ENCODE peak calls at places on chromosomes 16 and 17, in eight cellular contexts. One of them, this sample, is unnamed.

GRCh38 chr17:31008374-31009035 is 37.7 kb downstream of the RNF135 start:
- DNase-seq in Ammon's horn: peak; percentile 44
- DNase-seq in ELR: peak; percentile 79
- DNase-seq in T-helper 17 cell: peak; percentile 45
- DNase-seq in activated gamma-delta T cell: peak; percentile 36
- DNase-seq in right lobe of liver: peak; percentile 57
- DNase-seq in left ventricle myocardium superior: peak; percentile 78
- DNase-seq in stimulated activated CD4-positive, alpha-beta T cell treated with anti-CD3 and anti-CD28 coated beads, Interleukin-2, amount 100 ng/mL, for 48 hours: peak; percentile 37
- DNase-seq in this sample: peak; percentile 57

GRCh38 chr16:69328854-69329316 is 1.5 kb downstream of the PDF start:
- DNase-seq in right lobe of liver: peak; percentile 45
- DNase-seq in Ammon's horn: peak; percentile 42
- DNase-seq in activated gamma-delta T cell: no peak
- DNase-seq in stimulated activated CD4-positive, alpha-beta T cell treated with anti-CD3 and anti-CD28 coated beads, Interleukin-2, amount 100 ng/mL, for 48 hours: no peak
- DNase-seq in ELR: peak; percentile 57
- DNase-seq in left ventricle myocardium superior: no peak
- DNase-seq in T-helper 17 cell: no peak
- DNase-seq in this sample: no peak

GRCh38 chr17:68539536-68540469 is 27.6 kb downstream of the PRKAR1A start:
- DNase-seq in left ventricle myocardium superior: no peak
- DNase-seq in activated gamma-delta T cell: no peak
- DNase-seq in T-helper 17 cell: no peak
- DNase-seq in Ammon's horn: peak; percentile 33
- DNase-seq in right lobe of liver: peak; percentile 55
- DNase-seq in ELR: peak; percentile 19
- DNase-seq in stimulated activated CD4-positive, alpha-beta T cell treated with anti-CD3 and anti-CD28 coated beads, Interleukin-2, amount 100 ng/mL, for 48 hours: no peak
- DNase-seq in this sample: no peak

GRCh38 chr17:9875441-9875840 is 29.6 kb downstream of the RCVRN start:
- DNase-seq in right lobe of liver: no peak
- DNase-seq in activated gamma-delta T cell: no peak
- DNase-seq in left ventricle myocardium superior: no peak
- DNase-seq in T-helper 17 cell: no peak
- DNase-seq in ELR: peak; percentile 28
- DNase-seq in stimulated activated CD4-positive, alpha-beta T cell treated with anti-CD3 and anti-CD28 coated beads, Interleukin-2, amount 100 ng/mL, for 48 hours: no peak
- DNase-seq in Ammon's horn: peak; percentile 40
- DNase-seq in this sample: no peak

GRCh38 chr17:44086364-44087311 is 16.1 kb downstream of the G6PC3 start:
- DNase-seq in T-helper 17 cell: no peak
- DNase-seq in activated gamma-delta T cell: no peak
- DNase-seq in left ventricle myocardium superior: no peak
- DNase-seq in Ammon's horn: peak; percentile 61
- DNase-seq in stimulated activated CD4-positive, alpha-beta T cell treated with anti-CD3 and anti-CD28 coated beads, Interleukin-2, amount 100 ng/mL, for 48 hours: peak; percentile 43
- DNase-seq in ELR: peak; percentile 96
- DNase-seq in right lobe of liver: no peak
- DNase-seq in this sample: no peak

GRCh38 chr17:59767176-59767575 is 59.7 kb downstream of the VMP1 start:
- DNase-seq in T-helper 17 cell: no peak
- DNase-seq in Ammon's horn: no peak
- DNase-seq in right lobe of liver: no peak
- DNase-seq in left ventricle myocardium superior: no peak
- DNase-seq in ELR: no peak
- DNase-seq in activated gamma-delta T cell: no peak
- DNase-seq in stimulated activated CD4-positive, alpha-beta T cell treated with anti-CD3 and anti-CD28 coated beads, Interleukin-2, amount 100 ng/mL, for 48 hours: no peak
- DNase-seq in this sample: peak; percentile 82

GRCh38 chr16:81996664-81997529 is 14.4 kb downstream of the SDR42E1 start:
- DNase-seq in T-helper 17 cell: no peak
- DNase-seq in ELR: peak; percentile 88
- DNase-seq in stimulated activated CD4-positive, alpha-beta T cell treated with anti-CD3 and anti-CD28 coated beads, Interleukin-2, amount 100 ng/mL, for 48 hours: no peak
- DNase-seq in activated gamma-delta T cell: no peak
- DNase-seq in left ventricle myocardium superior: no peak
- DNase-seq in right lobe of liver: no peak
- DNase-seq in Ammon's horn: no peak
- DNase-seq in this sample: peak; percentile 50

GRCh38 chr17:74528491-74529199 is 2.6 kb downstream of the CD300LB start:
- DNase-seq in activated gamma-delta T cell: no peak
- DNase-seq in ELR: no peak
- DNase-seq in left ventricle myocardium superior: no peak
- DNase-seq in right lobe of liver: peak; percentile 48
- DNase-seq in T-helper 17 cell: no peak
- DNase-seq in Ammon's horn: peak; percentile 70
- DNase-seq in stimulated activated CD4-positive, alpha-beta T cell treated with anti-CD3 and anti-CD28 coated beads, Interleukin-2, amount 100 ng/mL, for 48 hours: no peak
- DNase-seq in this sample: no peak

GRCh38 chr16:22008215-22009142 is 568 bp downstream of the MOSMO start:
- DNase-seq in Ammon's horn: peak; percentile 28
- DNase-seq in left ventricle myocardium superior: peak; percentile 37
- DNase-seq in stimulated activated CD4-positive, alpha-beta T cell treated with anti-CD3 and anti-CD28 coated beads, Interleukin-2, amount 100 ng/mL, for 48 hours: peak; percentile 33
- DNase-seq in ELR: peak; percentile 49
- DNase-seq in right lobe of liver: no peak
- DNase-seq in T-helper 17 cell: peak; percentile 12
- DNase-seq in activated gamma-delta T cell: peak; percentile 22
- DNase-seq in this sample: no peak

GRCh38 chr16:10835281-10835931 is 16.8 kb upstream of the TVP23A start:
- DNase-seq in right lobe of liver: no peak
- DNase-seq in activated gamma-delta T cell: no peak
- DNase-seq in Ammon's horn: no peak
- DNase-seq in left ventricle myocardium superior: no peak
- DNase-seq in stimulated activated CD4-positive, alpha-beta T cell treated with anti-CD3 and anti-CD28 coated beads, Interleukin-2, amount 100 ng/mL, for 48 hours: peak; percentile 4
- DNase-seq in ELR: no peak
- DNase-seq in T-helper 17 cell: no peak
- DNase-seq in this sample: no peak

GRCh38 chr17:73118876-73119485 is 26.5 kb upstream of the SLC39A11 start:
- DNase-seq in activated gamma-delta T cell: no peak
- DNase-seq in stimulated activated CD4-positive, alpha-beta T cell treated with anti-CD3 and anti-CD28 coated beads, Interleukin-2, amount 100 ng/mL, for 48 hours: no peak
- DNase-seq in Ammon's horn: peak; percentile 28
- DNase-seq in left ventricle myocardium superior: no peak
- DNase-seq in T-helper 17 cell: no peak
- DNase-seq in ELR: no peak
- DNase-seq in right lobe of liver: no peak
- DNase-seq in this sample: no peak

GRCh38 chr17:71505200-71505599 is 615.6 kb upstream of the SOX9 start:
- DNase-seq in ELR: peak; percentile 55
- DNase-seq in Ammon's horn: no peak
- DNase-seq in T-helper 17 cell: no peak
- DNase-seq in right lobe of liver: no peak
- DNase-seq in left ventricle myocardium superior: no peak
- DNase-seq in activated gamma-delta T cell: no peak
- DNase-seq in stimulated activated CD4-positive, alpha-beta T cell treated with anti-CD3 and anti-CD28 coated beads, Interleukin-2, amount 100 ng/mL, for 48 hours: no peak
- DNase-seq in this sample: no peak

GRCh38 chr17:49977463-49978389 is 8.7 kb downstream of the DLX4 start:
- DNase-seq in activated gamma-delta T cell: no peak
- DNase-seq in left ventricle myocardium superior: no peak
- DNase-seq in ELR: no peak
- DNase-seq in Ammon's horn: no peak
- DNase-seq in stimulated activated CD4-positive, alpha-beta T cell treated with anti-CD3 and anti-CD28 coated beads, Interleukin-2, amount 100 ng/mL, for 48 hours: no peak
- DNase-seq in T-helper 17 cell: no peak
- DNase-seq in right lobe of liver: no peak
- DNase-seq in this sample: no peak

GRCh38 chr17:78559749-78560368 is 17.3 kb downstream of the DNAH17 start:
- DNase-seq in Ammon's horn: no peak
- DNase-seq in ELR: no peak
- DNase-seq in left ventricle myocardium superior: no peak
- DNase-seq in right lobe of liver: no peak
- DNase-seq in T-helper 17 cell: no peak
- DNase-seq in stimulated activated CD4-positive, alpha-beta T cell treated with anti-CD3 and anti-CD28 coated beads, Interleukin-2, amount 100 ng/mL, for 48 hours: no peak
- DNase-seq in activated gamma-delta T cell: no peak
- DNase-seq in this sample: no peak

GRCh38 chr17:38572665-38573365 is 32.9 kb downstream of the SRCIN1 start:
- DNase-seq in right lobe of liver: no peak
- DNase-seq in T-helper 17 cell: no peak
- DNase-seq in left ventricle myocardium superior: no peak
- DNase-seq in stimulated activated CD4-positive, alpha-beta T cell treated with anti-CD3 and anti-CD28 coated beads, Interleukin-2, amount 100 ng/mL, for 48 hours: no peak
- DNase-seq in Ammon's horn: peak; percentile 74
- DNase-seq in ELR: no peak
- DNase-seq in activated gamma-delta T cell: no peak
- DNase-seq in this sample: no peak

GRCh38 chr17:83037084-83037950 is 42.1 kb upstream of the METRNL start:
- DNase-seq in Ammon's horn: no peak
- DNase-seq in stimulated activated CD4-positive, alpha-beta T cell treated with anti-CD3 and anti-CD28 coated beads, Interleukin-2, amount 100 ng/mL, for 48 hours: no peak
- DNase-seq in left ventricle myocardium superior: no peak
- DNase-seq in right lobe of liver: peak; percentile 39
- DNase-seq in ELR: no peak
- DNase-seq in activated gamma-delta T cell: no peak
- DNase-seq in T-helper 17 cell: no peak
- DNase-seq in this sample: no peak

GRCh38 chr16:73530529-73530928 is 482.6 kb upstream of the ZFHX3 start:
- DNase-seq in T-helper 17 cell: no peak
- DNase-seq in stimulated activated CD4-positive, alpha-beta T cell treated with anti-CD3 and anti-CD28 coated beads, Interleukin-2, amount 100 ng/mL, for 48 hours: no peak
- DNase-seq in Ammon's horn: no peak
- DNase-seq in right lobe of liver: no peak
- DNase-seq in left ventricle myocardium superior: no peak
- DNase-seq in activated gamma-delta T cell: no peak
- DNase-seq in ELR: no peak
- DNase-seq in this sample: no peak

GRCh38 chr17:76252040-76252954 is 12.0 kb upstream of the RNF157 start:
- DNase-seq in stimulated activated CD4-positive, alpha-beta T cell treated with anti-CD3 and anti-CD28 coated beads, Interleukin-2, amount 100 ng/mL, for 48 hours: no peak
- DNase-seq in right lobe of liver: peak; percentile 94
- DNase-seq in Ammon's horn: no peak
- DNase-seq in T-helper 17 cell: no peak
- DNase-seq in left ventricle myocardium superior: peak; percentile 48
- DNase-seq in ELR: peak; percentile 100
- DNase-seq in activated gamma-delta T cell: no peak
- DNase-seq in this sample: peak; percentile 81

GRCh38 chr17:55641559-55642160 is 81.0 kb downstream of the TMEM100 start:
- DNase-seq in activated gamma-delta T cell: no peak
- DNase-seq in stimulated activated CD4-positive, alpha-beta T cell treated with anti-CD3 and anti-CD28 coated beads, Interleukin-2, amount 100 ng/mL, for 48 hours: peak; percentile 11
- DNase-seq in left ventricle myocardium superior: peak; percentile 69
- DNase-seq in right lobe of liver: peak; percentile 75
- DNase-seq in Ammon's horn: peak; percentile 55
- DNase-seq in T-helper 17 cell: no peak
- DNase-seq in ELR: peak; percentile 64
- DNase-seq in this sample: peak; percentile 69

GRCh38 chr17:4641297-4642195 is at the start of gene ALOX15:
- DNase-seq in T-helper 17 cell: no peak
- DNase-seq in ELR: no peak
- DNase-seq in Ammon's horn: no peak
- DNase-seq in left ventricle myocardium superior: no peak
- DNase-seq in stimulated activated CD4-positive, alpha-beta T cell treated with anti-CD3 and anti-CD28 coated beads, Interleukin-2, amount 100 ng/mL, for 48 hours: no peak
- DNase-seq in right lobe of liver: no peak
- DNase-seq in activated gamma-delta T cell: no peak
- DNase-seq in this sample: no peak

GRCh38 chr17:6231465-6231864 is 161.3 kb downstream of the WSCD1 start:
- DNase-seq in right lobe of liver: no peak
- DNase-seq in left ventricle myocardium superior: no peak
- DNase-seq in stimulated activated CD4-positive, alpha-beta T cell treated with anti-CD3 and anti-CD28 coated beads, Interleukin-2, amount 100 ng/mL, for 48 hours: no peak
- DNase-seq in activated gamma-delta T cell: no peak
- DNase-seq in T-helper 17 cell: no peak
- DNase-seq in Ammon's horn: no peak
- DNase-seq in ELR: no peak
- DNase-seq in this sample: no peak

GRCh38 chr16:5374184-5374583 is 276.6 kb upstream of the EEF2KMT start:
- DNase-seq in left ventricle myocardium superior: no peak
- DNase-seq in T-helper 17 cell: no peak
- DNase-seq in activated gamma-delta T cell: no peak
- DNase-seq in Ammon's horn: no peak
- DNase-seq in right lobe of liver: no peak
- DNase-seq in stimulated activated CD4-positive, alpha-beta T cell treated with anti-CD3 and anti-CD28 coated beads, Interleukin-2, amount 100 ng/mL, for 48 hours: no peak
- DNase-seq in ELR: no peak
- DNase-seq in this sample: no peak